ENCODE peak calls at places on chromosomes 1 and 21, in nine cellular contexts. One of them, this sample, is unnamed. For H4K20me1 and H3K27me3, the result is how much of the 10 kb centered on the place peaks cover.

GRCh38 chr1:111221633-111222286 is 5.8 kb upstream of the CHI3L2 start:
- DNase-seq in fibroblast of lung: peak
- DNase-seq in PC-9: no peak
- DNase-seq in MM.1S: peak
- DNase-seq in astrocyte: peak
- DNase-seq in neural progenitor cell: no peak
- DNase-seq in HepG2: no peak
- DNase-seq in hepatocyte: no peak
- DNase-seq in PC-3: no peak
- DNase-seq in this sample: peak

GRCh38 chr1:163202833-163203451 is at the start of gene RGS5:
- DNase-seq in fibroblast of lung: peak
- DNase-seq in PC-9: no peak
- DNase-seq in MM.1S: no peak
- DNase-seq in astrocyte: peak
- DNase-seq in neural progenitor cell: peak
- DNase-seq in HepG2: no peak
- DNase-seq in hepatocyte: no peak
- DNase-seq in PC-3: no peak
- DNase-seq in this sample: no peak

GRCh38 chr1:53238197-53239155 is at the start of gene MAGOH:
- DNase-seq in fibroblast of lung: peak
- DNase-seq in PC-9: peak
- DNase-seq in MM.1S: peak
- DNase-seq in astrocyte: peak
- DNase-seq in neural progenitor cell: peak
- DNase-seq in HepG2: peak
- DNase-seq in hepatocyte: peak
- DNase-seq in PC-3: peak
- DNase-seq in this sample: peak

GRCh38 chr1:43439781-43440180 is 13.9 kb downstream of the HYI start:
- DNase-seq in fibroblast of lung: no peak
- DNase-seq in PC-9: no peak
- DNase-seq in MM.1S: no peak
- DNase-seq in astrocyte: no peak
- DNase-seq in neural progenitor cell: no peak
- DNase-seq in HepG2: no peak
- DNase-seq in hepatocyte: no peak
- DNase-seq in PC-3: no peak
- DNase-seq in this sample: no peak

GRCh38 chr1:229161740-229162139 is 109.2 kb upstream of the RAB4A start:
- DNase-seq in fibroblast of lung: no peak
- DNase-seq in PC-9: no peak
- DNase-seq in MM.1S: no peak
- DNase-seq in astrocyte: no peak
- DNase-seq in neural progenitor cell: no peak
- DNase-seq in HepG2: no peak
- DNase-seq in hepatocyte: no peak
- DNase-seq in PC-3: no peak
- DNase-seq in this sample: no peak

GRCh38 chr1:195908121-195908520 is 700.1 kb downstream of the KCNT2 start:
- DNase-seq in fibroblast of lung: peak
- DNase-seq in PC-9: no peak
- DNase-seq in MM.1S: no peak
- DNase-seq in astrocyte: peak
- DNase-seq in neural progenitor cell: no peak
- DNase-seq in HepG2: no peak
- DNase-seq in hepatocyte: no peak
- DNase-seq in PC-3: peak
- DNase-seq in this sample: no peak

GRCh38 chr1:50841791-50842387 is 118.2 kb downstream of the FAF1 start:
- DNase-seq in fibroblast of lung: peak
- DNase-seq in PC-9: no peak
- DNase-seq in MM.1S: no peak
- DNase-seq in astrocyte: peak
- DNase-seq in neural progenitor cell: no peak
- DNase-seq in HepG2: peak
- DNase-seq in hepatocyte: no peak
- DNase-seq in PC-3: no peak
- DNase-seq in this sample: no peak

GRCh38 chr1:19688041-19688842 is 23.6 kb downstream of the HTR6 start:
- DNase-seq in fibroblast of lung: no peak
- DNase-seq in PC-9: no peak
- DNase-seq in MM.1S: no peak
- DNase-seq in astrocyte: no peak
- DNase-seq in neural progenitor cell: no peak
- DNase-seq in HepG2: no peak
- DNase-seq in hepatocyte: no peak
- DNase-seq in PC-3: no peak
- DNase-seq in this sample: no peak

GRCh38 chr1:63960326-63960725 is 186.5 kb downstream of the ROR1 start:
- DNase-seq in fibroblast of lung: peak
- DNase-seq in PC-9: no peak
- DNase-seq in MM.1S: no peak
- DNase-seq in astrocyte: peak
- DNase-seq in neural progenitor cell: no peak
- DNase-seq in HepG2: no peak
- DNase-seq in hepatocyte: no peak
- DNase-seq in PC-3: no peak
- DNase-seq in this sample: no peak

GRCh38 chr1:202639500-202639899 is 70.8 kb downstream of the SYT2 start:
- DNase-seq in fibroblast of lung: peak
- DNase-seq in PC-9: no peak
- DNase-seq in MM.1S: no peak
- DNase-seq in astrocyte: peak
- DNase-seq in neural progenitor cell: peak
- DNase-seq in HepG2: no peak
- DNase-seq in hepatocyte: no peak
- DNase-seq in PC-3: no peak
- DNase-seq in this sample: no peak

GRCh38 chr1:248914982-248915381 is 8.9 kb downstream of the PGBD2 start:
- DNase-seq in fibroblast of lung: no peak
- DNase-seq in PC-9: no peak
- DNase-seq in MM.1S: no peak
- DNase-seq in astrocyte: no peak
- DNase-seq in neural progenitor cell: no peak
- DNase-seq in HepG2: no peak
- DNase-seq in hepatocyte: no peak
- DNase-seq in PC-3: no peak
- DNase-seq in this sample: no peak

GRCh38 chr1:184649500-184649899 is 105.2 kb downstream of the EDEM3 start:
- DNase-seq in fibroblast of lung: peak
- DNase-seq in PC-9: no peak
- DNase-seq in MM.1S: peak
- DNase-seq in astrocyte: peak
- DNase-seq in neural progenitor cell: no peak
- DNase-seq in HepG2: no peak
- DNase-seq in hepatocyte: no peak
- DNase-seq in PC-3: no peak
- DNase-seq in this sample: peak
- H3K27ac ChIP-seq in fibroblast of lung: no peak
- H3K27ac ChIP-seq in PC-9: no peak
- H3K27ac ChIP-seq in MM.1S: peak
- H3K27ac ChIP-seq in astrocyte: no peak
- H3K27ac ChIP-seq in neural progenitor cell: no peak
- H3K27ac ChIP-seq in HepG2: no peak
- H3K27ac ChIP-seq in hepatocyte: no peak
- H3K27ac ChIP-seq in PC-3: no peak
- H3K27ac ChIP-seq in this sample: no peak

GRCh38 chr1:171488190-171488929 is 3.0 kb downstream of the PRRC2C start:
- DNase-seq in fibroblast of lung: no peak
- DNase-seq in PC-9: no peak
- DNase-seq in MM.1S: no peak
- DNase-seq in astrocyte: no peak
- DNase-seq in neural progenitor cell: no peak
- DNase-seq in HepG2: no peak
- DNase-seq in hepatocyte: no peak
- DNase-seq in PC-3: peak
- DNase-seq in this sample: no peak

GRCh38 chr1:171495444-171495843 is 10.1 kb downstream of the PRRC2C start:
- DNase-seq in fibroblast of lung: no peak
- DNase-seq in PC-9: no peak
- DNase-seq in MM.1S: no peak
- DNase-seq in astrocyte: no peak
- DNase-seq in neural progenitor cell: no peak
- DNase-seq in HepG2: no peak
- DNase-seq in hepatocyte: no peak
- DNase-seq in PC-3: no peak
- DNase-seq in this sample: no peak

DNA sequence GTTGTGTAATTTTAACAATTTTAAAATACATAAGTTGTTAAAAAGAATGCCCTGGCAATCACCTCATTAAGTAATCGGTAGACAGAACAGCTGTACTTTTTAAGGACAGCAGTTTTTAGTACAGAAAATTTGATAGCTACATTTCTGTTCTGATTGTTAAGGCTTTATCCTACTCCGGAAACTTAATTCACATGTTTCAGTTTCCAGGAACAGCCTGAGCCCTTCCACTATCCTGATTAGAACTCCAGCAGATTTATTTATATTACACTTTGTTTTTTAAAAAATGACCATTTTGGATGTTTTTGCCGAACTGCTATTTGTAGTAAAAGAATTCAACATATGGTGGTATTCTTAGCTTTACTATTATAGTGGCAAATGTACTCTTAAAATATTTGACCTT is 8.8 kb downstream of the PRRC2C start:
- DNase-seq in fibroblast of lung: peak
- DNase-seq in PC-9: no peak
- DNase-seq in MM.1S: no peak
- DNase-seq in astrocyte: no peak
- DNase-seq in neural progenitor cell: no peak
- DNase-seq in HepG2: no peak
- DNase-seq in hepatocyte: no peak
- DNase-seq in PC-3: no peak
- DNase-seq in this sample: peak
- H4K20me1 ChIP-seq in fibroblast of lung: under half
- H4K20me1 ChIP-seq in PC-9: half or more
- H4K20me1 ChIP-seq in MM.1S: half or more
- H4K20me1 ChIP-seq in astrocyte: half or more
- H4K20me1 ChIP-seq in neural progenitor cell: half or more
- H4K20me1 ChIP-seq in HepG2: half or more
- H4K20me1 ChIP-seq in hepatocyte: half or more
- H4K20me1 ChIP-seq in PC-3: half or more
- H4K20me1 ChIP-seq in this sample: half or more

GRCh38 chr1:201275266-201275666 is 8.0 kb upstream of the PKP1 start:
- DNase-seq in fibroblast of lung: peak
- DNase-seq in PC-9: peak
- DNase-seq in MM.1S: no peak
- DNase-seq in astrocyte: peak
- DNase-seq in neural progenitor cell: no peak
- DNase-seq in HepG2: no peak
- DNase-seq in hepatocyte: no peak
- DNase-seq in PC-3: peak
- DNase-seq in this sample: no peak

GRCh38 chr1:201276891-201277290 is 6.4 kb upstream of the PKP1 start:
- DNase-seq in fibroblast of lung: no peak
- DNase-seq in PC-9: peak
- DNase-seq in MM.1S: no peak
- DNase-seq in astrocyte: no peak
- DNase-seq in neural progenitor cell: no peak
- DNase-seq in HepG2: no peak
- DNase-seq in hepatocyte: no peak
- DNase-seq in PC-3: peak
- DNase-seq in this sample: no peak

GRCh38 chr1:201279313-201279712 is 4.0 kb upstream of the PKP1 start:
- DNase-seq in fibroblast of lung: peak
- DNase-seq in PC-9: no peak
- DNase-seq in MM.1S: no peak
- DNase-seq in astrocyte: no peak
- DNase-seq in neural progenitor cell: no peak
- DNase-seq in HepG2: no peak
- DNase-seq in hepatocyte: no peak
- DNase-seq in PC-3: no peak
- DNase-seq in this sample: no peak

GRCh38 chr1:201274616-201275265 is 8.6 kb upstream of the PKP1 start:
- DNase-seq in fibroblast of lung: no peak
- DNase-seq in PC-9: peak
- DNase-seq in MM.1S: no peak
- DNase-seq in astrocyte: no peak
- DNase-seq in neural progenitor cell: no peak
- DNase-seq in HepG2: no peak
- DNase-seq in hepatocyte: no peak
- DNase-seq in PC-3: peak
- DNase-seq in this sample: no peak

DNA sequence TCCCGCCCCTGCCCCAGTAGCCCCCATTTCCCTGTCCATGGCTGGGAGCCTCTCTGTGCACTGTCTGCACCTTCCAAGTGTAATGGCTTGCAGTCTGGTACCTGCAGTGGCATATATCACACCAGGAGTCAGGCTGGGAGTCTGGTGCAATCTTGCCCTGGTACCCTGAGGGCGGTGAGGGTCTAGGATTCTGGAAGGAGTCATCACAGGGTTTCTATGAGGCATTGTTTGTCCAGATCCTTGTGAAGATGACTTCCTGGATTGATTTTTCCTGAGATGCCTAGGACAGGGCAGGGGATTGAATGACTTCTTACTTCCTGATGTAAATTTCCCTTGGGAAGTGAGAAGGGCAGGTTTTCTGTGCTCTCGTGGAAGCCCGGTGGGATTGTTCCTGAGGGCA is 5.9 kb upstream of the PKP1 start:
- DNase-seq in fibroblast of lung: no peak
- DNase-seq in PC-9: no peak
- DNase-seq in MM.1S: no peak
- DNase-seq in astrocyte: no peak
- DNase-seq in neural progenitor cell: no peak
- DNase-seq in HepG2: no peak
- DNase-seq in hepatocyte: no peak
- DNase-seq in PC-3: peak
- DNase-seq in this sample: no peak
- H3K27me3 ChIP-seq in fibroblast of lung: under half
- H3K27me3 ChIP-seq in PC-9: under half
- H3K27me3 ChIP-seq in MM.1S: under half
- H3K27me3 ChIP-seq in astrocyte: under half
- H3K27me3 ChIP-seq in neural progenitor cell: under half
- H3K27me3 ChIP-seq in HepG2: half or more
- H3K27me3 ChIP-seq in hepatocyte: under half
- H3K27me3 ChIP-seq in PC-3: under half
- H3K27me3 ChIP-seq in this sample: under half

DNA sequence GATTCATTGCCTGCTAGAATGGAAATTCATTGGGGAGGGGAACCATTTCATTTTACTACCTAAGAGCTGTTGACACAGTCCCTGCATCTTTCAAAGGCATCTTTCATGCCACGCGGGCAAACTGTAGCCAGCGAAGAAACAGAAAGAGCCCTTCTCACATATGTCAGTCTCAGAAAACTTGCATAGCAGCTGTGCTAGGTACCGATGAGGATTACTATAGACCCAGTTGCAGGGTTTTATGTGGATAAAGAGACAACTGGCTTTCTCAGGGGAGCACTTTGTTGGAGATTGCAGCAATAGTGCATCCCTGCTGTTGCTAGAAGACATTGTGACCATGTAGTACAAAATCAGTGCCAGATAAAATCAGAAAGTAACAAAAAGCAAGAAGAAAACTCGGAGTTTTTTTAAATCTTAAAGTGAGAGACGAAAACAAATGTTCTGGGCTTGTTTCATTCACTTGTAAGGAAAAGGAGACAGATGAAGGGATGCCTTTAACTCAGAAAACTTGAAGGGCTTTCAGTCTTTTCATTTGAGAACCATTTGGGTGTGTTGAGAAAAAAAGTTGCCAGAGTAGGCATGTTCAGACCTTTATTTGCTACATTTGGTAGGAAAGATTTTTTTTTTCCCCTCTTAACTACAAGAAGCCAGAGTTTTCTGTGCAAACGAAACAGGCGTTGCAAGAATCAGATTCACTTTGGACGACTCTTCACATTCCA is 804.1 kb downstream of the USP25 start:
- DNase-seq in fibroblast of lung: no peak
- DNase-seq in PC-9: no peak
- DNase-seq in MM.1S: no peak
- DNase-seq in astrocyte: peak
- DNase-seq in neural progenitor cell: no peak
- DNase-seq in HepG2: no peak
- DNase-seq in hepatocyte: no peak
- DNase-seq in PC-3: no peak
- DNase-seq in this sample: no peak
- H3K27ac ChIP-seq in fibroblast of lung: peak
- H3K27ac ChIP-seq in PC-9: no peak
- H3K27ac ChIP-seq in MM.1S: no peak
- H3K27ac ChIP-seq in astrocyte: peak
- H3K27ac ChIP-seq in neural progenitor cell: no peak
- H3K27ac ChIP-seq in HepG2: no peak
- H3K27ac ChIP-seq in hepatocyte: peak
- H3K27ac ChIP-seq in PC-3: no peak
- H3K27ac ChIP-seq in this sample: no peak

This sample was measured in Karpas-422.